ENCODE peak calls at places on chromosomes 2 and 18, in six cellular contexts. V is CD8-positive, alpha-beta memory T cell; S is stomach; H is fibroblast of mammary gland; U is epithelial cell of esophagus; A is heart left ventricle. L is an unnamed sample.

GRCh38 chr2:45380131-45380836 is 230.8 kb downstream of the SRBD1 start:
- DNase-seq in V (no peak), S (no peak), H (peak; percentile 70), U (peak; percentile 59), A (no peak), L (no peak)

GRCh38 chr2:147364597-147364996 is 480.2 kb upstream of the ACVR2A start:
- DNase-seq in V (no peak), S (no peak), H (no peak), U (no peak), A (no peak), L (no peak)

GRCh38 chr2:98808546-98808945 is 77.6 kb upstream of the MGAT4A start:
- DNase-seq in V (no peak), S (no peak), H (no peak), U (no peak), A (no peak), L (no peak)

GRCh38 chr18:12008181-12008767 is 27.0 kb downstream of the IMPA2 start:
- DNase-seq in V (no peak), S (peak; percentile 64), H (no peak), U (no peak), A (no peak), L (peak; percentile 82)

GRCh38 chr2:216546646-216547403 is 48.2 kb downstream of the RPL37A start:
- DNase-seq in V (no peak), S (no peak), H (peak; percentile 38), U (peak; percentile 68), A (peak; percentile 27), L (no peak)

GRCh38 chr2:53865264-53865663 is 5.5 kb upstream of the GPR75 start:
- DNase-seq in V (no peak), S (no peak), H (no peak), U (peak; percentile 78), A (no peak), L (no peak)

GRCh38 chr2:23662941-23663729 is 263.8 kb downstream of the ATAD2B start:
- DNase-seq in V (no peak), S (no peak), H (no peak), U (no peak), A (peak; percentile 37), L (no peak)

GRCh38 chr18:7111134-7111533 is 6.5 kb downstream of the LAMA1 start:
- DNase-seq in V (no peak), S (no peak), H (no peak), U (no peak), A (no peak), L (no peak)

GRCh38 chr2:131835621-131836091 is 308.0 kb downstream of the CCDC74A start:
- DNase-seq in V (no peak), S (no peak), H (no peak), U (no peak), A (no peak), L (no peak)

GRCh38 chr18:23166863-23167531 is 31.7 kb downstream of the CABLES1 start:
- DNase-seq in V (no peak), S (no peak), H (peak; percentile 60), U (no peak), A (no peak), L (no peak)

GRCh38 chr18:23172981-23173380 is 37.7 kb downstream of the CABLES1 start:
- DNase-seq in V (no peak), S (no peak), H (no peak), U (no peak), A (no peak), L (no peak)

GRCh38 chr18:23170137-23170536 is 34.9 kb downstream of the CABLES1 start:
- DNase-seq in V (no peak), S (no peak), H (no peak), U (no peak), A (no peak), L (no peak)

GRCh38 chr18:23171581-23172156 is 36.4 kb downstream of the CABLES1 start:
- DNase-seq in V (no peak), S (no peak), H (no peak), U (no peak), A (no peak), L (no peak)

DNA sequence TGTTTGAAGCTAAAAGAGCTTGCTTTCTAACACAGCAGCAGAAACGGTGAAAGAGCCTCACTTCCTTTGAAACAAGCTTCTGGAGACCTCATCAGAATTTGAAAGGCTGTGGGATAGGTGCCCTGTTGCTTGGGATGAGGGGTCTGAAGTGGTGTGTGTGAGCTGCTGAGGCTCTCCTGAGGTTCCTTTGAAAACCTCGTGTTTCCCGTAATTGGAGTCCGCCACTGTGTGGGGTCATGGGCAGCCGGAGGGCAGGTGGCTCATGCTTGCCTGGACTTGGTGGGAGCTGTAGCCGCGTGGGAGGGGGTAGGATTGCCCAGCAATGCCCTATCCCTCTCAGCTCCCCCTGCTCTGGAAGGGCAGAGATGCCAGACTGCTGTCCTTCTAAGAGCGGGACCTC is 34.4 kb downstream of the CABLES1 start:
- DNase-seq in V (no peak), S (no peak), H (no peak), U (no peak), A (no peak), L (no peak)
- H3K4me3 ChIP-seq in V (no peak overlapping the region), S (no peak overlapping the region), H (no peak overlapping the region), U (no peak overlapping the region), A (no peak overlapping the region), L (no peak overlapping the region)

GRCh38 chr2:72961036-72961720 is 43.9 kb downstream of the EMX1 start:
- DNase-seq in V (no peak), S (no peak), H (no peak), U (no peak), A (no peak), L (no peak)

GRCh38 chr2:72959554-72959953 is 42.2 kb downstream of the EMX1 start:
- DNase-seq in V (no peak), S (no peak), H (no peak), U (no peak), A (no peak), L (no peak)

GRCh38 chr2:72958542-72959385 is 41.4 kb downstream of the EMX1 start:
- DNase-seq in V (no peak), S (no peak), H (no peak), U (no peak), A (no peak), L (no peak)

GRCh38 chr2:72961853-72962468 is 44.6 kb downstream of the EMX1 start:
- DNase-seq in V (no peak), S (no peak), H (no peak), U (no peak), A (no peak), L (no peak)

GRCh38 chr2:72959995-72960981 is 43.0 kb downstream of the EMX1 start:
- DNase-seq in V (no peak), S (no peak), H (no peak), U (no peak), A (no peak), L (no peak)
- H3K4me3 ChIP-seq in V (no peak overlapping the region), S (no peak overlapping the region), H (no peak overlapping the region), U (no peak overlapping the region), A (no peak overlapping the region), L (no peak overlapping the region)

DNA sequence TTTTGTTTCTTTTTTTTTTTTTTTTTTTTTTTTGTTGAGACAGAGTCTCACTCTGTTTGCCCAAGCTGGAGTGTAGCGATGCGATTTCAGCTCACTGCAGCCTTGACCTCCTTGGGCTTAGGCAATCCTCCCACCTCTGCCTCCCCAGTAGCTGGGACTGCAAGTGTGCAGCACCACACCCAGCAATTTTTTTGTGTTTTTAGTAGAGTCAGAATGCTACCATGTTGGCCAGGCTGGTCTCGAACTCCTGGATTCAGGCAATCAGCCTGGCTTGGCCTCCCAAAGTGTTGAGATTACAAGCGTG is 8.2 kb downstream of the ITGA6 start:
- DNase-seq in V (no peak), S (no peak), H (no peak), U (no peak), A (no peak), L (no peak)
- H3K4me3 ChIP-seq in V (no peak overlapping the region), S (no peak overlapping the region), H (no peak overlapping the region), U (no peak overlapping the region), A (no peak overlapping the region), L (no peak overlapping the region)

GRCh38 chr2:219273887-219274391 is 5.2 kb upstream of the DNAJB2 start:
- DNase-seq in V (no peak), S (no peak), H (no peak), U (peak; percentile 99), A (no peak), L (no peak)

GRCh38 chr2:219271021-219271420 is 8.1 kb upstream of the DNAJB2 start:
- DNase-seq in V (no peak), S (no peak), H (no peak), U (no peak), A (no peak), L (no peak)

GRCh38 chr2:219272995-219273394 is 6.2 kb upstream of the DNAJB2 start:
- DNase-seq in V (no peak), S (no peak), H (no peak), U (no peak), A (no peak), L (no peak)

GRCh38 chr2:219272351-219272750 is 6.8 kb upstream of the DNAJB2 start:
- DNase-seq in V (no peak), S (no peak), H (no peak), U (no peak), A (no peak), L (no peak)

GRCh38 chr2:219274392-219274921 is 4.7 kb upstream of the DNAJB2 start:
- DNase-seq in V (no peak), S (no peak), H (peak; percentile 61), U (peak; percentile 97), A (peak; percentile 54), L (no peak)
- H3K4me3 ChIP-seq in V (no peak overlapping the region), S (no peak overlapping the region), H (no peak overlapping the region), U (peak overlapping the region; percentile 10), A (no peak overlapping the region), L (no peak overlapping the region)

DNA sequence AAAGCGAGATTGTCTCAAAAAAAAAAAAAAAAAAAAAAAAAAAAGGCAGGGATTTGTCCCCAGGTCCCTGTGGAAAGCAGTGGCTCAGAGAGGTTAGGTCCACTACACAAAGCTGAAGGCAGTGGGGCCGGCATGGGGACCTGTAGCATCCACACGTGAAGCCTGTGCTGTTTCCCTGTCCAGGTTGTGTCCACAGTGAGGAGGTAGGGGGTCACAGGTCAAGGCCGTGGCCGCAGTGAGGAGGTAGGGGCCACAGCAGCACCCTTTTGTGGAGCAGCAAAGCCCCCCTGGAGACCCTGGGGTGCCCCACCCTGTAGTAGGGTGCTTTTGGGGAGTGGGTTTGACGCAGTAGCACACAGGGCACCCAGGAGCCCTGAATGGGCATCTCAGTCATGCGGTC is 14.0 kb downstream of the TMEM177 start:
- DNase-seq in V (no peak), S (no peak), H (no peak), U (no peak), A (no peak), L (no peak)
- H3K4me3 ChIP-seq in V (no peak overlapping the region), S (no peak overlapping the region), H (no peak overlapping the region), U (no peak overlapping the region), A (no peak overlapping the region), L (no peak overlapping the region)

GRCh38 chr18:1252936-1253335 is 348.3 kb downstream of the ADCYAP1 start:
- DNase-seq in V (no peak), S (no peak), H (no peak), U (no peak), A (no peak), L (no peak)
- H3K4me3 ChIP-seq in V (no peak overlapping the region), S (no peak overlapping the region), H (no peak overlapping the region), U (no peak overlapping the region), A (no peak overlapping the region), L (no peak overlapping the region)

GRCh38 chr2:143139835-143140393 is 10.7 kb downstream of the ARHGAP15 start:
- DNase-seq in V (no peak), S (no peak), H (no peak), U (no peak), A (no peak), L (no peak)
- H3K4me3 ChIP-seq in V (peak overlapping the region; percentile 15), S (no peak overlapping the region), H (no peak overlapping the region), U (no peak overlapping the region), A (no peak overlapping the region), L (no peak overlapping the region)

GRCh38 chr2:134281815-134282419 is 28.0 kb downstream of the MGAT5 start:
- DNase-seq in V (no peak), S (no peak), H (no peak), U (no peak), A (no peak), L (no peak)
- H3K4me3 ChIP-seq in V (no peak overlapping the region), S (no peak overlapping the region), H (no peak overlapping the region), U (no peak overlapping the region), A (no peak overlapping the region), L (no peak overlapping the region)

L was measured in Peyer's patch.